ENCODE peak calls at places on chromosomes 12 and 14, in five cellular contexts. B is NCI-H2081, F is left lobe of liver, C is HL-60, K is T-helper 17 cell. M is an unnamed sample.

GRCh38 chr12:105852496-105852895 is 286.3 kb downstream of the NUAK1 start:
- DNase-seq in B (no peak), F (no peak), C (no peak), K (no peak), M (no peak)

GRCh38 chr12:110896559-110896958 is 23.8 kb downstream of the MYL2 start:
- DNase-seq in B (no peak), F (no peak), C (no peak), K (no peak), M (no peak)

GRCh38 chr12:124684971-124685688 is 117.7 kb upstream of the NCOR2 start:
- DNase-seq in B (no peak), F (no peak), C (no peak), K (no peak), M (no peak)

GRCh38 chr14:36738269-36738668 is 76.6 kb downstream of the PAX9 start:
- DNase-seq in B (no peak), F (no peak), C (no peak), K (no peak), M (no peak)

GRCh38 chr12:71019282-71019831 is 98.8 kb upstream of the PTPRR start:
- DNase-seq in B (no peak), F (no peak), C (no peak), K (no peak), M (no peak)

GRCh38 chr12:9039397-9039977 is 50.1 kb downstream of the KLRG1 start:
- DNase-seq in B (peak), F (no peak), C (peak), K (no peak), M (peak)

GRCh38 chr14:105311838-105312237 is 2.7 kb upstream of the PACS2 start:
- DNase-seq in B (no peak), F (no peak), C (no peak), K (no peak), M (no peak)

GRCh38 chr14:29236401-29236800 is 469.8 kb downstream of the FOXG1 start:
- DNase-seq in B (no peak), F (no peak), C (no peak), K (no peak), M (no peak)

GRCh38 chr14:20623798-20624197 is 17.7 kb downstream of the OR6S1 start:
- DNase-seq in B (no peak), F (no peak), C (peak), K (no peak), M (no peak)

GRCh38 chr12:100716658-100716948 is 78.0 kb upstream of the ANO4 start:
- DNase-seq in B (no peak), F (no peak), C (no peak), K (no peak), M (no peak)

GRCh38 chr14:37406095-37406494 is 189.0 kb downstream of the FOXA1 start:
- DNase-seq in B (no peak), F (no peak), C (no peak), K (no peak), M (no peak)

GRCh38 chr12:47100146-47100545 is 20.4 kb upstream of the AMIGO2 start:
- DNase-seq in B (no peak), F (no peak), C (no peak), K (no peak), M (no peak)

GRCh38 chr12:54988402-54989054 is 4.0 kb upstream of the TESPA1 start:
- DNase-seq in B (no peak), F (peak), C (no peak), K (no peak), M (no peak)